ENCODE peak calls at places on chromosomes 6 and 20, in six cellular contexts. A is nephron progenitor cell, N is GM04504, E is mammary epithelial cell, D is SK-N-MC, F is HFF-Myc. K is an unnamed sample.

GRCh38 chr6:90008908-90009501 is 114.7 kb downstream of the GJA10 start:
- DNase-seq in D (no peak), F (no peak), N (no peak), E (peak; percentile 38), A (no peak), K (no peak)

GRCh38 chr20:8693709-8694108 is 375.2 kb upstream of the PLCB4 start:
- DNase-seq in D (no peak), E (peak; percentile 1), A (no peak), F (peak; percentile 22), N (peak; percentile 74), K (peak; percentile 64)

GRCh38 chr6:38725414-38726183 is 10.5 kb downstream of the DNAH8 start:
- DNase-seq in D (no peak), N (no peak), F (no peak), A (no peak), E (peak; percentile 17), K (no peak)

GRCh38 chr20:43894531-43894930 is 20.1 kb upstream of the TOX2 start:
- DNase-seq in F (no peak), A (no peak), D (no peak), E (no peak), N (no peak), K (no peak)

GRCh38 chr20:19701449-19701848 is 56.6 kb upstream of the RIN2 start:
- DNase-seq in D (no peak), E (no peak), N (no peak), F (no peak), A (no peak), K (no peak)

GRCh38 chr6:143027058-143027457 is 33.6 kb upstream of the AIG1 start:
- DNase-seq in F (no peak), E (no peak), N (no peak), D (no peak), A (peak; percentile 20), K (no peak)

GRCh38 chr6:118771253-118771652 is 119.9 kb upstream of the CEP85L start:
- DNase-seq in D (no peak), F (no peak), N (no peak), A (no peak), E (peak; percentile 59), K (no peak)

GRCh38 chr6:166173292-166173951 is 5.8 kb upstream of the TBXT start:
- DNase-seq in E (no peak), F (no peak), D (peak; percentile 32), N (no peak), A (peak; percentile 46), K (no peak)

GRCh38 chr6:4909063-4909645 is 94.7 kb downstream of the RPP40 start:
- DNase-seq in A (no peak), E (no peak), D (no peak), N (no peak), F (no peak), K (no peak)

GRCh38 chr6:12295558-12296254 is 5.5 kb downstream of the EDN1 start:
- DNase-seq in E (no peak), F (no peak), D (no peak), A (no peak), N (no peak), K (no peak)

GRCh38 chr6:5361371-5361770 is 100.1 kb downstream of the FARS2 start:
- DNase-seq in N (no peak), D (no peak), E (no peak), A (no peak), F (no peak), K (no peak)

GRCh38 chr6:111589366-111589765 is 16.3 kb downstream of the TRAF3IP2 start:
- DNase-seq in A (no peak), D (no peak), F (no peak), E (peak; percentile 90), N (peak; percentile 83), K (no peak)

GRCh38 chr6:113654396-113654795 is 202.7 kb upstream of the MARCKS start:
- DNase-seq in D (no peak), A (no peak), N (no peak), E (peak; percentile 99), F (no peak), K (no peak)

GRCh38 chr6:11094411-11094851 is 797 bp downstream of the SMIM13 start:
- DNase-seq in E (peak; percentile 64), F (no peak), D (no peak), N (peak; percentile 17), A (peak; percentile 35), K (no peak)

GRCh38 chr6:25511386-25511785 is 140.6 kb upstream of the SCGN start:
- DNase-seq in E (no peak), F (no peak), D (no peak), N (no peak), A (no peak), K (no peak)

GRCh38 chr6:158536084-158536890 is 23.6 kb upstream of the TMEM181 start:
- DNase-seq in E (peak; percentile 60), D (no peak), A (peak; percentile 94), N (peak; percentile 35), F (no peak), K (no peak)

GRCh38 chr6:72955666-72956065 is 269.6 kb downstream of the KHDC1L start:
- DNase-seq in D (no peak), E (no peak), N (no peak), A (peak; percentile 14), F (no peak), K (no peak)

GRCh38 chr20:5910192-5910591 is 40.1 kb downstream of the TRMT6 start:
- DNase-seq in N (no peak), E (no peak), F (no peak), A (no peak), D (no peak), K (no peak)

GRCh38 chr6:15911753-15912504 is 217.0 kb upstream of the MYLIP start:
- DNase-seq in A (no peak), E (no peak), N (no peak), F (no peak), D (no peak), K (no peak)

GRCh38 chr20:63941282-63942060 is 14.7 kb downstream of the UCKL1 start:
- DNase-seq in A (no peak), E (peak; percentile 71), F (no peak), N (no peak), D (peak; percentile 55), K (no peak)

GRCh38 chr6:2235782-2236495 is 9.5 kb downstream of the GMDS start:
- DNase-seq in D (no peak), A (no peak), F (no peak), N (no peak), E (no peak), K (no peak)

GRCh38 chr6:167697316-167697715 is 129.4 kb upstream of the AFDN start:
- DNase-seq in D (no peak), N (no peak), A (no peak), E (no peak), F (no peak), K (no peak)

GRCh38 chr20:2340136-2340535 is 40.6 kb upstream of the TGM6 start:
- DNase-seq in E (no peak), A (no peak), D (no peak), N (no peak), F (no peak), K (no peak)

GRCh38 chr6:30364591-30364990 is 19.6 kb downstream of the RPP21 start:
- DNase-seq in F (no peak), E (no peak), N (no peak), D (no peak), A (no peak), K (no peak)

GRCh38 chr6:36769676-36770499 is 69.4 kb downstream of the CPNE5 start:
- DNase-seq in F (no peak), E (peak; percentile 24), D (no peak), N (peak; percentile 35), A (no peak), K (no peak)

K was measured in AG04450.